ENCODE peak calls at places on chromosomes 13 and 19, in four cellular contexts. U is K562, X is HepG2, F is GM12878. G is an unnamed sample.

GRCh38 chr13:20728579-20729300 is 25.2 kb downstream of the IL17D start:
- DNase-seq in F (no peak), U (no peak), X (no peak), G (no peak)

GRCh38 chr13:112783946-112784500 is 94.2 kb downstream of the ATP11A start:
- DNase-seq in F (no peak), U (no peak), X (no peak), G (no peak)

GRCh38 chr19:20928371-20928770 is 5.3 kb downstream of the ZNF85 start:
- DNase-seq in U (no peak), F (no peak), X (no peak), G (no peak)

GRCh38 chr13:39862891-39863290 is 207.4 kb downstream of the COG6 start:
- DNase-seq in U (no peak), F (no peak), X (no peak), G (no peak)

GRCh38 chr13:59447846-59448620 is 715.7 kb downstream of the DIAPH3 start:
- DNase-seq in U (no peak), F (no peak), X (peak), G (no peak)

GRCh38 chr19:21466627-21467026 is 38.8 kb upstream of the ZNF429 start:
- DNase-seq in F (no peak), X (no peak), U (no peak), G (no peak)

GRCh38 chr13:25752957-25753540 is 298.8 kb downstream of the SHISA2 start:
- DNase-seq in X (no peak), U (no peak), F (no peak), G (no peak)

GRCh38 chr19:17243854-17244617 is 1.7 kb downstream of the NR2F6 start:
- DNase-seq in X (peak), F (no peak), U (peak), G (peak)

GRCh38 chr19:29875931-29876330 is 64.1 kb downstream of the CCNE1 start:
- DNase-seq in F (no peak), U (no peak), X (no peak), G (no peak)

GRCh38 chr19:12952488-12953455 is 4.3 kb downstream of the GADD45GIP1 start:
- DNase-seq in X (no peak), U (peak), F (no peak), G (peak)

GRCh38 chr13:50428183-50428877 is 413.1 kb downstream of the KCNRG start:
- DNase-seq in F (no peak), U (no peak), X (no peak), G (no peak)

GRCh38 chr19:40721140-40721486 is 4.2 kb downstream of the ITPKC start:
- DNase-seq in X (no peak), U (no peak), F (no peak), G (no peak)

GRCh38 chr19:46859637-46860124 is 1.1 kb upstream of the ARHGAP35 start:
- DNase-seq in X (peak), F (no peak), U (peak), G (peak)

GRCh38 chr13:84192125-84192524 is 309.9 kb upstream of the SLITRK1 start:
- DNase-seq in U (no peak), F (no peak), X (no peak), G (no peak)

GRCh38 chr19:2474232-2475017 is 1.5 kb upstream of the GADD45B start:
- DNase-seq in X (peak), U (peak), F (no peak), G (peak)

GRCh38 chr19:10262771-10263170 is 8.1 kb upstream of the ICAM1 start:
- DNase-seq in F (no peak), X (no peak), U (no peak), G (no peak)

GRCh38 chr13:53405616-53406015 is 377.0 kb downstream of the OLFM4 start:
- DNase-seq in F (no peak), U (no peak), X (peak), G (peak)

GRCh38 chr19:38834104-38834490 is 2.5 kb upstream of the ECH1 start:
- DNase-seq in F (no peak), X (no peak), U (no peak), G (no peak)

GRCh38 chr13:112875627-112876026 is 93.4 kb upstream of the MCF2L start:
- DNase-seq in U (no peak), X (no peak), F (no peak), G (no peak)

GRCh38 chr13:43787998-43788397 is 1.2 kb upstream of the ENOX1 start:
- DNase-seq in X (no peak), U (no peak), F (no peak), G (peak)

GRCh38 chr13:108572782-108573211 is 56.6 kb upstream of the MYO16 start:
- DNase-seq in X (no peak), F (no peak), U (peak), G (no peak)

GRCh38 chr19:38320969-38321339 is 1.3 kb downstream of the KCNK6 start:
- DNase-seq in U (no peak), X (no peak), F (no peak), G (no peak)

GRCh38 chr19:35204799-35205732 is 23.5 kb downstream of the FAM187B start:
- DNase-seq in U (no peak), X (no peak), F (peak), G (no peak)

GRCh38 chr19:30149300-30149699 is 207.3 kb downstream of the URI1 start:
- DNase-seq in U (no peak), X (no peak), F (no peak), G (no peak)

GRCh38 chr13:30409911-30410704 is 12.2 kb upstream of the UBE2L5 start:
- DNase-seq in F (no peak), X (no peak), U (no peak), G (no peak)

GRCh38 chr13:87999141-87999765 is 328.1 kb downstream of the SLITRK5 start:
- DNase-seq in U (no peak), X (no peak), F (no peak), G (no peak)

DNA sequence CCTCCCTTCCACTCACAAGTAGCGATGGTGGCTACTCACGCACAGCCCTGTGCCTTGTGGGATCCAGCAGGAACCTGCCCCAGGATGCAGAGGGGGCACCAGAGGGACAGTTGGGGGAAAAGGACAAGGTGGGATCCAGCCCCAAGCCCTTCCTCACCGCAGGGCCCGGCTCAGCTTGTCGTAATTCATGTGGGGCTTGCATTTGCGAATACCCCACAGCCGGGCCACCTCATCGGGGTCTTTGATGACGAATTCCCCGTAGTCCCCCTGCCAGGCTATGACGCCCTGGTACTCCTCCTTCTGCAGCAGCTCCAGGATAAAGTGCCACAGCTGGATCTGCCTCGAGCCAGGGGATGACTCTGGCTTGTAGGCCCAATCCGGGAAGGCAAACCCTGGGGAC is 18.5 kb downstream of the ERFL start:
- DNase-seq in U (no peak), X (no peak), F (no peak), G (no peak)
- TF ChIP-seq SMC3 in U (no peak), X (no peak), F (no peak), G (no peak)

DNA sequence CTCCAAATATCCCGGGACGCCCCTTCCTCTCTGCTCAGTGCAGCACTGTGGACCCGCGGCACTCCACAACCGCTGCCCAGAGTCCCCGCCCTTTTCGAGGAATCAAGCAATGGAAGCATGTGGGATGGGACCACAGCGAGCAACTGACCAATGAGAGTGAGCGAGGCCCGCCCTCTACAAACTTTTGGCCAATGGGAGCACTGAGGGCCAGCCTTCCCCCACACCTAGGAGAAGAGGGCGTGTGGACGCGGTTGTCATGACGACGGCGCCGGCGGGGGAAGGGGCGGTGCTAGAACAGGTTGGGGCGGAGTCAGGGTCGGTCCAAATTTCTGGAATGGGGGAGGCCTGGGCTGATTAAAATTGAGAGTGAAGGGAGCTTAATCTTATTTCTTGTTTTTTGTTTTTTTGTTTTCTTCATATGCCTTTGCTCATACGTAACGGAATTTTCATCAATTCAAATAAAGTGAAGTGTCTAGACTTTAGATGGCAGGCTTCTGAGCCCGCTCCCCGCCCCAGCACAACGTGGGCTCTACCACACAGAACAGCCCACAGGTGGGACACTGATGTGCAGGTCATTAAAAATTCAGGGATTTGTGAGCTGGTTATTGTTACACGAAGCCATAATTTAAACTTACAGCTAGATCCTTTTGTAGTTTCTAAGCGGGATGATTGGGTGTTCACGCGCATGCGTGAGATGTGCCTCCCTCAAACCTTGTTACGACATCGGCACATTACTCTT is at the start of gene DNAAF3:
- DNase-seq in U (peak), X (peak), F (peak), G (peak)
- H3K9ac ChIP-seq in U (peak), X (peak), F (no peak), G (no peak)

GRCh38 chr13:93169980-93170379 is 56.6 kb upstream of the GPC6 start:
- DNase-seq in U (no peak), X (peak), F (no peak), G (no peak)

GRCh38 chr13:93174260-93174659 is 52.3 kb upstream of the GPC6 start:
- DNase-seq in F (no peak), U (no peak), X (no peak), G (no peak)

GRCh38 chr13:93172109-93172508 is 54.5 kb upstream of the GPC6 start:
- DNase-seq in X (peak), U (no peak), F (no peak), G (no peak)

DNA sequence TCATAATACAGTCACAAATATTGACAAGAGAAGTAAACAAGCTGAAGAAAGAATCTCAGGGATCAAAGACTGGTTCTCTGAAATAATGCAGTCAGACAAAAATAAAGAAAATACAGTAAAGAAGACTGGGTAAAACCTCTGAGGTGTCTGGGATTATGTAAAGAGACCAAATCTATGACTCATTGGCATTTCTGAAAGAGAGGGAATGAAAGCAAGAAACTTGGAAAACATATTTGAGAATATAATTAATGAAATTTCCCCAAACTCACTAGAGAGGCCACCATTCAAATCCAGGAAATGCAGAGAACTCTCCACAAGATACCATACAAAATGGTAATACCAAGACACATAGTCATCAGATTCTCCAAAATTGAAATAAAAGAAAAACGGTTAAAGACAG is 53.0 kb upstream of the GPC6 start:
- DNase-seq in X (no peak), F (no peak), U (no peak), G (no peak)
- TF ChIP-seq YY1 in X (no peak), F (no peak), U (no peak), G (no peak)

GRCh38 chr13:101398191-101398590 is 18.1 kb downstream of the NALCN start:
- DNase-seq in U (no peak), X (no peak), F (no peak), G (no peak)

GRCh38 chr13:101398920-101399319 is 17.4 kb downstream of the NALCN start:
- DNase-seq in F (no peak), U (no peak), X (no peak), G (no peak)

GRCh38 chr13:101394597-101394996 is 21.7 kb downstream of the NALCN start:
- DNase-seq in X (no peak), U (no peak), F (no peak), G (no peak)

GRCh38 chr13:101399365-101399764 is 16.9 kb downstream of the NALCN start:
- DNase-seq in U (no peak), X (no peak), F (no peak), G (no peak)

GRCh38 chr13:101397742-101398141 is 18.6 kb downstream of the NALCN start:
- DNase-seq in U (no peak), X (no peak), F (no peak), G (no peak)
- TF ChIP-seq SMC3 in U (no peak), X (no peak), F (no peak), G (no peak)

GRCh38 chr13:71634605-71635443 is 232.2 kb downstream of the DACH1 start:
- DNase-seq in U (no peak), X (no peak), F (no peak), G (no peak)

GRCh38 chr13:71629167-71629566 is 237.8 kb downstream of the DACH1 start:
- DNase-seq in X (no peak), F (no peak), U (no peak), G (no peak)

GRCh38 chr13:71632721-71633120 is 234.3 kb downstream of the DACH1 start:
- DNase-seq in U (no peak), X (no peak), F (no peak), G (no peak)
- H3K9ac ChIP-seq in U (no peak), X (no peak), F (no peak), G (no peak)

GRCh38 chr19:18648971-18649310 is 12.1 kb downstream of the KLHL26 start:
- DNase-seq in F (no peak), U (no peak), X (no peak), G (no peak)

GRCh38 chr19:18647807-18648206 is 11.0 kb downstream of the KLHL26 start:
- DNase-seq in U (no peak), F (no peak), X (no peak), G (no peak)

GRCh38 chr19:18650048-18650435 is 13.2 kb downstream of the KLHL26 start:
- DNase-seq in F (no peak), U (no peak), X (no peak), G (no peak)

GRCh38 chr19:18650468-18651001 is 13.7 kb downstream of the KLHL26 start:
- DNase-seq in F (no peak), U (peak), X (no peak), G (no peak)

DNA sequence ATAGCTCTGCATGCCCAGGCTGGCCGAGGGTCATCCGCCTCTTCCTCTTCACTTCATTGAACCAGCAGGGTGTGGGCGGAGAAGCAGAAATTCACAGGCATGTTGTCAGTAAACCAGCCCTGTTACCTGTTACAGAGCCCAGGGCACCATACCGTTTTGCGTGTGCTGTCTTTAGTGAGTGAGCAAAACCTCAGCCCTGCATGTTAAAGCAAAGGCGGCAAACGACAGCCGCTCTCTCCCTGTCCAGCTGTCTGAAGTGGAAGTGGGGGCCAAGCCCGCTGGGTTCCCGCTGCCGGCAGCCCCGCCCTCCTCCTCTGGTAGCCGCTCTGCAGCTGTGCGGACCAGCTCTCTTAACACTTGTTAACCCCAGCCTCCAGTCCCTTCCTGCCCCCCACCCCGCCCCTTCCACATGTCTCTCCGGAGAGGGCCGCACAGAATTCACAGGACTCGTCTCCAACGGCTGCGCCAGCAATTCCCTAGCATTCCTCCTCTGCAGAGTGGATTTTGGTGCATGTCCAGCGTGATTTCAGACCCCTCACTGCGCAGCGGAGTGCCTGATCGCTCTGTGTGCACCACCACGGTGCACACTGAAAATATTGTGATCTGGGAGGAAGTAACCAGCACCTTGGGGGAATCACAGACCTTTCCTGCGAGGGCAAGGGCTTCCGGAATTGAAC is 12.7 kb downstream of the KLHL26 start:
- DNase-seq in F (no peak), U (no peak), X (no peak), G (no peak)
- TF ChIP-seq YY1 in F (no peak), U (no peak), X (no peak), G (no peak)

GRCh38 chr13:61684976-61685682 is 269.5 kb upstream of the PCDH20 start:
- DNase-seq in X (no peak), U (no peak), F (no peak), G (no peak)

GRCh38 chr13:61685683-61686013 is 270.0 kb upstream of the PCDH20 start:
- DNase-seq in X (peak), U (no peak), F (no peak), G (peak)
- TF ChIP-seq SMC3 in X (peak), U (no peak), F (no peak), G (peak)

GRCh38 chr13:37134411-37135041 is 29.1 kb upstream of the CSNK1A1L start:
- DNase-seq in U (no peak), X (no peak), F (no peak), G (no peak)

GRCh38 chr13:37131092-37131491 is 25.6 kb upstream of the CSNK1A1L start:
- DNase-seq in X (no peak), U (no peak), F (no peak), G (no peak)

GRCh38 chr13:37136187-37136586 is 30.7 kb upstream of the CSNK1A1L start:
- DNase-seq in U (no peak), F (no peak), X (no peak), G (no peak)

GRCh38 chr13:37129867-37130266 is 24.4 kb upstream of the CSNK1A1L start:
- DNase-seq in U (no peak), F (no peak), X (no peak), G (no peak)

DNA sequence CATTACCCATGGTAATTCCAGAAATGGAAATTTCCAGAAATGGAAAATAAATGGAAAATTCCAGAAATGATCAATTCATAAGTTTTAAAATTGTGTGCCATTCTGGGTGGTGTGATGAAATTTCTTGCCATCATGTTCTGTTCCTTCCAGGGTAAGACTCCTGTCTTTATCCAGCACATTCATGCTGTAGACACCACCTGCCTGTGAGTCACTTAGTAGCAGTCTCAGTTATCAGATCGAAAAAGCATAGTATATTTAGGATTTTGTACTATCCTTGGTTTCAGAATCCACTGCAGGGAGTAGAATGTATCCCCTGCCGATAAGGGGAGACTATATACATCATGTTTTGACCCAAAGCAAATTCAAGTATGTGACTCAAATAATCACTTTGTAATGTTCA is 26.7 kb upstream of the CSNK1A1L start:
- DNase-seq in U (no peak), F (no peak), X (no peak), G (no peak)
- H3K9ac ChIP-seq in U (no peak), F (no peak), X (no peak), G (no peak)

GRCh38 chr13:26872444-26873173 is 112.0 kb upstream of the GPR12 start:
- DNase-seq in U (peak), X (peak), F (no peak), G (peak)
- TF ChIP-seq YY1 in U (no peak), X (no peak), F (no peak), G (no peak)

G was measured in SK-N-SH.